ENCODE peak calls at places on chromosomes 5 and 9, in ten cellular contexts. Y is mesothelial cell of epicardium, C is lung, X is HCT116, N is hepatocyte, J is fibroblast of pulmonary artery, S is A673, W is lower lobe of right lung, M is GM20000, F is cardiac muscle cell. A is an unnamed sample.

GRCh38 chr5:41527201-41527779 is 16.9 kb upstream of the PLCXD3 start:
- DNase-seq in Y (no peak), C (no peak), X (peak; percentile 33), N (peak; percentile 8), J (peak; percentile 100), S (peak; percentile 35), W (no peak), M (no peak), F (peak; percentile 71), A (no peak)

GRCh38 chr5:34685485-34686197 is 29.5 kb downstream of the RAI14 start:
- DNase-seq in Y (no peak), C (no peak), X (no peak), N (no peak), J (peak; percentile 87), S (peak; percentile 46), W (no peak), M (no peak), F (no peak), A (no peak)

GRCh38 chr5:111472579-111472978 is 39.8 kb downstream of the STARD4 start:
- DNase-seq in Y (no peak), C (no peak), X (no peak), N (no peak), J (no peak), S (no peak), W (no peak), M (peak; percentile 15), F (no peak), A (no peak)

GRCh38 chr5:149611327-149611726 is 30.0 kb downstream of the ARHGEF37 start:
- DNase-seq in Y (no peak), C (no peak), X (no peak), N (peak; percentile 58), J (peak; percentile 61), S (no peak), W (no peak), M (no peak), F (no peak), A (no peak)

GRCh38 chr5:64292611-64293215 is 127.1 kb downstream of the RNF180 start:
- DNase-seq in Y (no peak), C (no peak), X (no peak), N (peak; percentile 31), J (peak; percentile 21), S (no peak), W (no peak), M (no peak), F (no peak), A (no peak)

GRCh38 chr5:142611154-142611553 is 74.7 kb downstream of the FGF1 start:
- DNase-seq in Y (peak; percentile 76), C (peak; percentile 75), X (peak; percentile 60), N (peak; percentile 78), J (peak; percentile 80), S (peak; percentile 73), W (peak; percentile 64), M (peak; percentile 60), F (peak; percentile 70), A (no peak)

GRCh38 chr5:125575561-125576504 is 829.4 kb upstream of the ZNF608 start:
- DNase-seq in Y (no peak), C (no peak), X (no peak), N (peak; percentile 40), J (no peak), S (peak; percentile 24), W (no peak), M (no peak), F (peak; percentile 42), A (no peak)

GRCh38 chr9:121937248-121937647 is 155.9 kb downstream of the TTLL11 start:
- DNase-seq in Y (no peak), C (no peak), X (no peak), N (no peak), J (no peak), S (no peak), W (no peak), M (no peak), F (no peak), A (no peak)

GRCh38 chr5:60943624-60944023 is 1.2 kb downstream of the ERCC8 start:
- DNase-seq in Y (no peak), C (no peak), X (no peak), N (no peak), J (peak; percentile 6), S (no peak), W (no peak), M (no peak), F (no peak), A (no peak)

GRCh38 chr5:153122416-153122815 is 368.1 kb upstream of the GRIA1 start:
- DNase-seq in Y (no peak), C (no peak), X (no peak), N (no peak), J (no peak), S (no peak), W (no peak), M (no peak), F (no peak), A (no peak)

GRCh38 chr5:370311-370958 is 48.9 kb downstream of the AHRR start:
- DNase-seq in Y (peak; percentile 34), C (no peak), X (no peak), N (no peak), J (no peak), S (no peak), W (peak; percentile 26), M (no peak), F (no peak), A (no peak)

GRCh38 chr5:45385321-45386058 is 310.7 kb downstream of the HCN1 start:
- DNase-seq in Y (no peak), C (no peak), X (peak; percentile 90), N (no peak), J (peak; percentile 71), S (peak; percentile 96), W (no peak), M (no peak), F (no peak), A (no peak)

GRCh38 chr9:105138306-105138801 is 106.1 kb upstream of the SLC44A1 start:
- DNase-seq in Y (no peak), C (no peak), X (no peak), N (peak; percentile 55), J (peak; percentile 38), S (no peak), W (no peak), M (no peak), F (no peak), A (no peak)

GRCh38 chr5:73693573-73694061 is 67.6 kb downstream of the ARHGEF28 start:
- DNase-seq in Y (no peak), C (no peak), X (no peak), N (peak; percentile 32), J (peak; percentile 71), S (peak; percentile 31), W (no peak), M (peak; percentile 27), F (peak; percentile 17), A (no peak)

GRCh38 chr9:118522093-118523028 is 818.2 kb downstream of the TLR4 start:
- DNase-seq in Y (peak; percentile 49), C (no peak), X (no peak), N (peak; percentile 74), J (peak; percentile 53), S (peak; percentile 51), W (peak; percentile 25), M (peak; percentile 51), F (peak; percentile 80), A (no peak)

GRCh38 chr9:116998305-116998704 is 311.2 kb downstream of the TRIM32 start:
- DNase-seq in Y (no peak), C (no peak), X (no peak), N (peak; percentile 64), J (peak; percentile 11), S (peak; percentile 17), W (no peak), M (peak; percentile 22), F (peak; percentile 75), A (no peak)

GRCh38 chr9:95581900-95582299 is 65.1 kb upstream of the PTCH1 start:
- DNase-seq in Y (no peak), C (no peak), X (no peak), N (peak; percentile 23), J (no peak), S (no peak), W (no peak), M (no peak), F (no peak), A (no peak)
- TF ChIP-seq CTCF in Y (no peak), C (no peak), X (no peak), N (no peak), J (no peak), S (no peak), W (no peak), M (no peak), F (no peak), A (no peak)

DNA sequence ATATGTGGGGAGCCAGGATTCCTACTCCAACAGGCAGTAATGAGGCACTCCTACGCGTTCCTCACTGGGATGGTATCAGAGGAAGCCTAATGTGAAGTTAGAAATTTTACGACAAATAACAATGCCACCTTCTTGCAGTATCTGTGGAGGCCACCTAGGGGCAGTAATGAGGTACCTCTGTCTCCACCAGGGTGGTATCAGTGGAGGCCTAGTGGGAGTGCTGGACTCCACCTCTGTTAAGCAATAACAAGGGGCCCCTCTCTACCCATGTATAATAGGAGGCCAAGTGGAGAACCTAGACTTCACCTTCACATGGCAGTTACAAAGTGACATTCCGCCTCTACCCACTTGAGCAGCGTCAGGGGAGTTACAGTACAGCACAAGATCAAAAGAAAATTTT is 147.9 kb downstream of the PLPPR1 start:
- DNase-seq in Y (no peak), C (no peak), X (peak; percentile 10), N (no peak), J (no peak), S (peak; percentile 29), W (no peak), M (no peak), F (no peak), A (no peak)
- TF ChIP-seq CTCF in Y (no peak), C (no peak), X (no peak), N (no peak), J (no peak), S (peak; percentile 52), W (no peak), M (no peak), F (no peak), A (no peak)

GRCh38 chr5:140794594-140795258 is at the start of gene PCDHA2:
- DNase-seq in Y (no peak), C (no peak), X (no peak), N (peak; percentile 65), J (no peak), S (no peak), W (no peak), M (no peak), F (peak; percentile 60), A (no peak)
- TF ChIP-seq CTCF in Y (no peak), C (no peak), X (no peak), N (peak; percentile 64), J (no peak), S (peak; percentile 24), W (no peak), M (no peak), F (peak; percentile 4), A (no peak)

DNA sequence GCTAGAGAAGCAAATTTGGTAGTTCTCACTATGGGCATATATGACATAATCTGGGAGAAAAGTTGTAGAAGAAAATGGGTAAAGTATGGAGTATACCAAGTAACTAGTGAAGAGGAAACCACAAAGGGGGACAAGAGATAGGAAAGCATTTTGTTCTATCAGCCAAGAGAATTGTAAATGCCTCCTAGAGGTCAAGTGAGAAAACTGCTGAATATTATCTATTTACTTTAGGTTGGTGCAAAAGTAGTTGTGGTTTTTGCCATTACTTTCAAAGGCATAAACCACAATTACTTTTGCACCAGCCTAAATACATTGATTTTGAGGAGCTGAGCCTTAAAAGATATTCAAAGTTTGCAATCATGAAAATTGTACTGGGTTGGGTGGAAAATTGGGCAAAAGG is 126.7 kb upstream of the GRHPR start:
- DNase-seq in Y (no peak), C (no peak), X (no peak), N (no peak), J (no peak), S (peak; percentile 46), W (no peak), M (no peak), F (no peak), A (no peak)
- TF ChIP-seq CTCF in Y (no peak), C (no peak), X (no peak), N (peak; percentile 3), J (peak; percentile 25), S (peak; percentile 47), W (no peak), M (no peak), F (peak; percentile 12), A (no peak)